ENCODE peak calls at places on chromosome 16, in four cellular contexts. J, Z, O and G are unnamed samples.

GRCh38 chr16:4244254-4244812 is 2.5 kb upstream of the SRL start:
- DNase-seq in J (no peak), O (no peak), Z (peak), G (no peak)

GRCh38 chr16:68993885-68994284 is 111.6 kb upstream of the HAS3 start:
- DNase-seq in Z (peak), J (peak), O (no peak), G (peak)

GRCh38 chr16:85579199-85579598 is 33.9 kb upstream of the GSE1 start:
- DNase-seq in Z (no peak), O (peak), J (no peak), G (no peak)

GRCh38 chr16:48188449-48189102 is 32.8 kb upstream of the ABCC12 start:
- DNase-seq in J (no peak), O (no peak), Z (no peak), G (no peak)

GRCh38 chr16:29306201-29306600 is 100.3 kb downstream of the NPIPB11 start:
- DNase-seq in J (no peak), O (no peak), Z (no peak), G (no peak)

GRCh38 chr16:10126686-10127085 is 55.5 kb downstream of the GRIN2A start:
- DNase-seq in J (peak), Z (peak), O (no peak), G (no peak)

GRCh38 chr16:49576173-49576494 is 202.5 kb downstream of the C16orf78 start:
- DNase-seq in O (no peak), J (no peak), Z (no peak), G (no peak)

GRCh38 chr16:28473714-28474265 is 1.7 kb upstream of the NPIPB7 start:
- DNase-seq in Z (no peak), O (no peak), J (no peak), G (no peak)

GRCh38 chr16:70642633-70643032 is 3.7 kb upstream of the IL34 start:
- DNase-seq in O (no peak), Z (no peak), J (no peak), G (no peak)

GRCh38 chr16:82641336-82641984 is 14.7 kb downstream of the CDH13 start:
- DNase-seq in Z (peak), J (peak), O (no peak), G (no peak)

GRCh38 chr16:12484987-12485386 is 318.7 kb downstream of the CPPED1 start:
- DNase-seq in J (no peak), O (no peak), Z (no peak), G (no peak)

GRCh38 chr16:25996052-25996451 is 304.3 kb downstream of the HS3ST4 start:
- DNase-seq in Z (no peak), J (no peak), O (no peak), G (no peak)

GRCh38 chr16:88393034-88393433 is 10.3 kb downstream of the ZNF469 start:
- DNase-seq in J (no peak), Z (no peak), O (no peak), G (no peak)

GRCh38 chr16:4016648-4017047 is 99.6 kb downstream of the ADCY9 start:
- DNase-seq in Z (peak), J (peak), O (no peak), G (no peak)

GRCh38 chr16:30567160-30567990 is 4.1 kb downstream of the ZNF688 start:
- DNase-seq in J (no peak), Z (peak), O (no peak), G (no peak)

GRCh38 chr16:59114790-59115189 is 380.7 kb upstream of the GOT2 start:
- DNase-seq in O (no peak), Z (no peak), J (no peak), G (no peak)

GRCh38 chr16:57532251-57532625 is 4.1 kb downstream of the CCDC102A start:
- DNase-seq in O (no peak), Z (no peak), J (no peak), G (no peak)

GRCh38 chr16:58187092-58187491 is 10.8 kb downstream of the CSNK2A2 start:
- DNase-seq in O (no peak), Z (no peak), J (no peak), G (no peak)

GRCh38 chr16:1105888-1106620 is 10.0 kb upstream of the C1QTNF8 start:
- DNase-seq in O (peak), Z (peak), J (peak), G (no peak)

GRCh38 chr16:57446530-57447141 is 549 bp downstream of the CIAPIN1 start:
- DNase-seq in O (no peak), J (peak), Z (peak), G (peak)

GRCh38 chr16:3637371-3637923 is 17.0 kb upstream of the DNASE1 start:
- DNase-seq in Z (peak), O (no peak), J (no peak), G (no peak)

GRCh38 chr16:68771922-68772681 is 35.0 kb downstream of the CDH1 start:
- DNase-seq in Z (no peak), O (no peak), J (no peak), G (no peak)

GRCh38 chr16:85413713-85414663 is 199.1 kb upstream of the GSE1 start:
- DNase-seq in J (no peak), O (no peak), Z (no peak), G (no peak)

GRCh38 chr16:54284319-54284930 is 2.2 kb downstream of the IRX3 start:
- DNase-seq in O (peak), J (peak), Z (no peak), G (no peak)

GRCh38 chr16:76277099-76278030 is at the start of gene CNTNAP4:
- DNase-seq in J (no peak), O (no peak), Z (no peak), G (no peak)

GRCh38 chr16:11497851-11498289 is 88.8 kb downstream of the LITAF start:
- DNase-seq in Z (peak), J (peak), O (no peak), G (no peak)

GRCh38 chr16:13077816-13078215 is 176.4 kb downstream of the SHISA9 start:
- DNase-seq in J (no peak), O (no peak), Z (no peak), G (no peak)

GRCh38 chr16:24471616-24472015 is 67.8 kb upstream of the RBBP6 start:
- DNase-seq in O (no peak), J (no peak), Z (no peak), G (no peak)

GRCh38 chr16:86761117-86761971 is 183.0 kb downstream of the FOXL1 start:
- DNase-seq in Z (peak), O (peak), J (peak), G (no peak)

GRCh38 chr16:29820271-29820701 is at the start of gene MVP:
- DNase-seq in J (peak), O (no peak), Z (peak), G (no peak)

GRCh38 chr16:75591001-75591852 is 25.0 kb downstream of the GABARAPL2 start:
- DNase-seq in O (no peak), Z (peak), J (peak), G (no peak)

GRCh38 chr16:68665501-68665900 is 20.4 kb downstream of the CDH3 start:
- DNase-seq in O (no peak), Z (no peak), J (peak), G (peak)

GRCh38 chr16:88724855-88725555 is 18.7 kb downstream of the CTU2 start:
- DNase-seq in O (no peak), Z (no peak), J (no peak), G (no peak)

GRCh38 chr16:3509470-3509928 is 8.7 kb downstream of the CLUAP1 start:
- DNase-seq in J (no peak), Z (no peak), O (no peak), G (no peak)

GRCh38 chr16:89881368-89881730 is 8.0 kb downstream of the TCF25 start:
- DNase-seq in Z (no peak), J (no peak), O (no peak), G (no peak)
- H3K9ac ChIP-seq in Z (no peak), J (no peak), O (no peak), G (no peak)

GRCh38 chr16:33877-34707 is 19.3 kb downstream of the POLR3K start:
- DNase-seq in J (no peak), Z (no peak), O (no peak), G (no peak)
- H3K4me3 ChIP-seq in J (no peak), Z (no peak), O (no peak), G (no peak)

GRCh38 chr16:53130193-53131049 is 75.6 kb downstream of the CHD9 start:
- DNase-seq in Z (peak), O (peak), J (peak), G (peak)

GRCh38 chr16:53129281-53130192 is 74.7 kb downstream of the CHD9 start:
- DNase-seq in Z (peak), J (peak), O (no peak), G (no peak)

GRCh38 chr16:53132406-53132805 is 77.6 kb downstream of the CHD9 start:
- DNase-seq in J (no peak), Z (no peak), O (no peak), G (no peak)

GRCh38 chr16:53131050-53131362 is 76.2 kb downstream of the CHD9 start:
- DNase-seq in J (no peak), O (no peak), Z (no peak), G (no peak)

DNA sequence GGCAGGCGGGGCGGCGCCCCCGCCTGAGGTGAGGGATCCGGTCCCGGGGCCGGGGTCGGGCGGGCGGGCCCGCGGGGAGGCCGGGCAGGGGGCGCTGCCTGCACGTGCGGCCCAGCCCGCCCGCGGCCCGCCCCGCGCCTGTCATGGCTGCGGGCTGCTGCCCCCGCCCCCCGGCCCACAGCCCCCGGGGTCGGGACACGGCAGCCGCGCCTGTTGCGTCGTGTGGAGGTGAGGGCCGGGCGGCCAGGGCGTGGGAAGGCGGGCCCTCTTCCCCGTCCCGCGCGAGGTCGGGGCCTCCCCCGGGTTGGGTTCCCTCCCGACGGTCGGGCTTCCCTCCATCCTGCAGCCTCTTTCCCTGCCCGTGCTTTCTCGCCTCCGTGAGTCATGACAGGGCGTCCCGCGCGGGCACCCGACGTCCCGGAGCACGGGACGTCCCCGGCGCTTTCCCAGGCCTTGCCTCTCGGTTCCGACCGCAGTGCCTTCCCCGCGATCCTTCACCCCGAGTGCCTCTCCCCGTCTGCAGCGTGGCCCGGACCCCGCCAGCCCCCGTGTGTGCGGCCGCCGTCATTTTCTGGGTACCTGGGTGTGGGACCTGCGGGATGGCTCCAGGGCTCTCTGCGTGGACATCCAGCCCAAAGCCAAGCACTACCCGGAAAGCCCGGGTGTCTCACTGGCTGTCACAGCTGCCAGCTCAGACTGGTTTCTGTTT is 76.7 kb downstream of the CHD9 start:
- DNase-seq in O (no peak), Z (peak), J (peak), G (no peak)
- H3K9ac ChIP-seq in O (peak), Z (peak), J (peak), G (peak)

GRCh38 chr16:83924686-83925085 is 25.8 kb downstream of the MLYCD start:
- DNase-seq in O (no peak), Z (no peak), J (no peak), G (no peak)

GRCh38 chr16:83928341-83929055 is 24.5 kb upstream of the OSGIN1 start:
- DNase-seq in O (no peak), Z (peak), J (peak), G (no peak)

GRCh38 chr16:83925095-83925905 is 26.4 kb downstream of the MLYCD start:
- DNase-seq in O (no peak), J (no peak), Z (no peak), G (no peak)

GRCh38 chr16:83925957-83926725 is 26.9 kb upstream of the OSGIN1 start:
- DNase-seq in O (no peak), Z (no peak), J (no peak), G (no peak)

DNA sequence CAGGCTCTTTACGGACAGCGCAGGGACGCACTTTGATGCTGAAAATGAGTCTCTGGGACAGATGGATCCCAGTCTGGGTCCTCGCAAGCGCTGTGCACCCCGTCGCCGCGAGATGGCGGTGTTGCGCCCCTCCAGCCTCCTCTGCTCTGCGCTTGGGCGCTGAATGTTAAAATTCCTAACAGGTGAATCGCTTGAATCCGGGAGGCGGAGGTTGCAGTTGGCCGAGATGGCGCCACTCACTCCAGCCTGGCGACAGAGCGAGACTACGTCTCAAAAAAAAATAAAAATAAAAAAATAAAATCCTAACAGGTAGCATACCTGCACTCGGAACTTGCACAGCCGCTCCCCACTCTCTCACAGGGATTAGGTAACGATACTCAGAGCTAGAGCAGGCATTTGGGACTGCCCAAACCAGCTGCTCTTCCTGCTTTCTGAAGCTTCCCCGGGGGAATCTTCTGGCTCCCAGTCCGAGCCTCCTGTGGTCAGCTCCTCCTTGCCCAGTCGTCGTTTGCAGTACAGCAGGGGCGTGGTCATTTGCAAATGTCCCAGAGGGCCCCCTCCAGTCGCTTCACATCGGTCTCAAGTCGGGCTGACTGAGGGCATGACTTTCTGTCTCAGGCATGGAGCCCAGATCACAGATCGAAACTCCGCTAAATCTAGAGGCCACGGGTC is 26.2 kb upstream of the OSGIN1 start:
- DNase-seq in J (peak), Z (peak), O (peak), G (peak)
- H3K4me3 ChIP-seq in J (no peak), Z (no peak), O (no peak), G (peak)

DNA sequence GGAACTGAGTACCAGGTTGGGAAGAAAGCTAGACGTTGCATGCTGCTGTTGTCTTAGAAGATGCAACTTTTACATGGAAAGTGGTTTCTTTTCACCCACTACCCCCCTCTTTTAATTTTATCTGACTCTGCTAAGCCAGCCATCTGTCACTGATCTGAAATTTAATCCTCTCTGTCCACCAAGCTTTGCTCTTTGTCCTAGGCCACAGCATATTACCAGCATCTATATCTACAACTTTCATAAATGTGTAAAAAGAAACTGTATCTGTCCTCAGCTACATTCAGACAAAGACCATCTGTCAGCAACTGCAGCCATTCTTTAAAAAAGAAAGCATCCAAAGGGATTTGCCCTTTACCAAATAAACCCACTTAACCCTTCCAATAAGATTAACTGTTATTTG is 602.3 kb upstream of the SALL1 start:
- DNase-seq in J (no peak), Z (no peak), O (no peak), G (no peak)
- H3K9ac ChIP-seq in J (no peak), Z (no peak), O (no peak), G (no peak)

GRCh38 chr16:65122724-65122973 is 786 bp upstream of the CDH11 start:
- DNase-seq in O (no peak), Z (no peak), J (no peak), G (no peak)

GRCh38 chr16:65123846-65124513 is 2.1 kb upstream of the CDH11 start:
- DNase-seq in Z (peak), O (no peak), J (no peak), G (no peak)

GRCh38 chr16:65124596-65124995 is 2.7 kb upstream of the CDH11 start:
- DNase-seq in J (no peak), Z (no peak), O (no peak), G (no peak)

GRCh38 chr16:65121870-65122723 is at the start of gene CDH11:
- DNase-seq in O (peak), J (peak), Z (peak), G (no peak)

GRCh38 chr16:65122974-65123845 is 1.3 kb upstream of the CDH11 start:
- DNase-seq in Z (peak), J (peak), O (peak), G (no peak)
- H3K4me3 ChIP-seq in Z (peak), J (peak), O (peak), G (peak)

DNA sequence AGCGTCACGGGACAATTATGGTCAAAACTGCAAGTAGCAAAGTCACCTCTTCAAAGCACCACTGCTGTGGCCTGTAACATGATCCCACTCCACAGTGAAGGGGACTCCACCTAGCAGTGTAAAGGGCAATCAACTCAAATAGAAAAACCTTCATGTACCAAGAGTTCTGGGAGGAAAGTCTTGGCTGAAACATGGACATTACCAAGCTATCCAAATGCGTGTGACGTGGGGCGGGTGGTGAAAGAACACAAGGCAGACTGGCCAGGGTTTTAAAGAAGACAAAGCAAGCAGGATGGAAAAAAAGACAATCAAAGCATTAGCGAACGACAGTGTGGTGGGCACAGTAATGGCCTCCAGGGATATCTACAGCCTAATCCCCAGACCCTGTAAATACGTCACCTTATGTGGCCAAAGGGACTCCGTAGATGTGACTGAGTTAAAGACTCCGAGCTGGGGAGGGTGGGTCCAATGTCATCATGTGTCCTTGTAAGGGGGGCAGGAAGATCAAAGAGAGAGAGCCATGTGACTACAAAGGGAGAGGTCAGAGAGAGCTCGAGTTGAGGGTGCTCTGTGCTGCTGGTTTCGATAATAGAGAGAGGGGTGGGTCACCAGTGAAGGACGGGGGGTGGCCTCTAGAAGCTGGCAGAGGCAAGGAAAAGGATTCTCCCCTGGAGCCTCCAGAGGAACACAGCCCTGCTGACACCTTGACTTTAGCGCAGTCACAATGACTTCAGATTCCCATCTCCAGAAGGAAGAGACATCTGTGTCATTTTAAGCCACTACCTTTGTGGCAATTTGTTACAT is 6.0 kb downstream of the HSDL1 start:
- DNase-seq in J (peak), Z (peak), O (no peak), G (no peak)
- H3K9ac ChIP-seq in J (no peak), Z (no peak), O (no peak), G (no peak)